ENCODE peak calls at places on chromosomes 16 and 17, in five cellular contexts. One of them, this sample, is unnamed.

GRCh38 chr17:40910441-40910841 is 25.4 kb upstream of the KRT20 start:
- DNase-seq in cardiac muscle cell: no peak
- DNase-seq in pancreas: no peak
- DNase-seq in OCI-LY7: no peak
- DNase-seq in stimulated activated CD4-positive, alpha-beta T cell treated with anti-CD3 and anti-CD28 coated beads, TNF-alpha, amount 100 ng/mL, for 4 hours: no peak
- DNase-seq in this sample: no peak

GRCh38 chr16:4847774-4848587 is 700 bp downstream of the UBN1 start:
- DNase-seq in OCI-LY7: peak
- DNase-seq in pancreas: peak
- DNase-seq in stimulated activated CD4-positive, alpha-beta T cell treated with anti-CD3 and anti-CD28 coated beads, TNF-alpha, amount 100 ng/mL, for 4 hours: peak
- DNase-seq in cardiac muscle cell: peak
- DNase-seq in this sample: peak

GRCh38 chr17:80347536-80347935 is 67.4 kb upstream of the ENDOV start:
- DNase-seq in cardiac muscle cell: no peak
- DNase-seq in pancreas: no peak
- DNase-seq in OCI-LY7: no peak
- DNase-seq in stimulated activated CD4-positive, alpha-beta T cell treated with anti-CD3 and anti-CD28 coated beads, TNF-alpha, amount 100 ng/mL, for 4 hours: no peak
- DNase-seq in this sample: no peak

GRCh38 chr17:19440421-19440820 is 29.4 kb downstream of the RNF112 start:
- DNase-seq in OCI-LY7: peak
- DNase-seq in cardiac muscle cell: no peak
- DNase-seq in stimulated activated CD4-positive, alpha-beta T cell treated with anti-CD3 and anti-CD28 coated beads, TNF-alpha, amount 100 ng/mL, for 4 hours: no peak
- DNase-seq in pancreas: no peak
- DNase-seq in this sample: no peak

GRCh38 chr17:78029697-78030096 is 71.2 kb downstream of the TNRC6C start:
- DNase-seq in stimulated activated CD4-positive, alpha-beta T cell treated with anti-CD3 and anti-CD28 coated beads, TNF-alpha, amount 100 ng/mL, for 4 hours: no peak
- DNase-seq in cardiac muscle cell: no peak
- DNase-seq in OCI-LY7: no peak
- DNase-seq in pancreas: no peak
- DNase-seq in this sample: no peak

GRCh38 chr17:19647697-19648474 is 665 bp upstream of the ALDH3A2 start:
- DNase-seq in cardiac muscle cell: peak
- DNase-seq in pancreas: peak
- DNase-seq in stimulated activated CD4-positive, alpha-beta T cell treated with anti-CD3 and anti-CD28 coated beads, TNF-alpha, amount 100 ng/mL, for 4 hours: no peak
- DNase-seq in OCI-LY7: peak
- DNase-seq in this sample: peak

GRCh38 chr17:17696871-17697633 is 15.8 kb downstream of the RAI1 start:
- DNase-seq in cardiac muscle cell: no peak
- DNase-seq in OCI-LY7: no peak
- DNase-seq in pancreas: no peak
- DNase-seq in stimulated activated CD4-positive, alpha-beta T cell treated with anti-CD3 and anti-CD28 coated beads, TNF-alpha, amount 100 ng/mL, for 4 hours: no peak
- DNase-seq in this sample: no peak

GRCh38 chr16:25009822-25010221 is 5.3 kb downstream of the ARHGAP17 start:
- DNase-seq in stimulated activated CD4-positive, alpha-beta T cell treated with anti-CD3 and anti-CD28 coated beads, TNF-alpha, amount 100 ng/mL, for 4 hours: no peak
- DNase-seq in cardiac muscle cell: no peak
- DNase-seq in pancreas: no peak
- DNase-seq in OCI-LY7: no peak
- DNase-seq in this sample: peak

GRCh38 chr17:66704858-66705257 is 130.1 kb upstream of the CACNG5 start:
- DNase-seq in stimulated activated CD4-positive, alpha-beta T cell treated with anti-CD3 and anti-CD28 coated beads, TNF-alpha, amount 100 ng/mL, for 4 hours: no peak
- DNase-seq in cardiac muscle cell: no peak
- DNase-seq in pancreas: no peak
- DNase-seq in OCI-LY7: peak
- DNase-seq in this sample: no peak

GRCh38 chr16:9800180-9800738 is 382.0 kb downstream of the GRIN2A start:
- DNase-seq in cardiac muscle cell: no peak
- DNase-seq in pancreas: no peak
- DNase-seq in stimulated activated CD4-positive, alpha-beta T cell treated with anti-CD3 and anti-CD28 coated beads, TNF-alpha, amount 100 ng/mL, for 4 hours: no peak
- DNase-seq in OCI-LY7: no peak
- DNase-seq in this sample: no peak

GRCh38 chr16:14464796-14465195 is 165.3 kb downstream of the PARN start:
- DNase-seq in stimulated activated CD4-positive, alpha-beta T cell treated with anti-CD3 and anti-CD28 coated beads, TNF-alpha, amount 100 ng/mL, for 4 hours: no peak
- DNase-seq in pancreas: no peak
- DNase-seq in OCI-LY7: no peak
- DNase-seq in cardiac muscle cell: no peak
- DNase-seq in this sample: no peak

GRCh38 chr16:77499373-77500285 is 64.8 kb upstream of the ADAMTS18 start:
- DNase-seq in OCI-LY7: no peak
- DNase-seq in cardiac muscle cell: no peak
- DNase-seq in pancreas: no peak
- DNase-seq in stimulated activated CD4-positive, alpha-beta T cell treated with anti-CD3 and anti-CD28 coated beads, TNF-alpha, amount 100 ng/mL, for 4 hours: no peak
- DNase-seq in this sample: no peak

GRCh38 chr17:74454197-74455024 is 12.0 kb upstream of the CD300A start:
- DNase-seq in OCI-LY7: peak
- DNase-seq in stimulated activated CD4-positive, alpha-beta T cell treated with anti-CD3 and anti-CD28 coated beads, TNF-alpha, amount 100 ng/mL, for 4 hours: no peak
- DNase-seq in cardiac muscle cell: no peak
- DNase-seq in pancreas: no peak
- DNase-seq in this sample: peak

GRCh38 chr17:43722921-43723665 is 35.5 kb downstream of the SOST start:
- DNase-seq in cardiac muscle cell: no peak
- DNase-seq in stimulated activated CD4-positive, alpha-beta T cell treated with anti-CD3 and anti-CD28 coated beads, TNF-alpha, amount 100 ng/mL, for 4 hours: no peak
- DNase-seq in pancreas: peak
- DNase-seq in OCI-LY7: no peak
- DNase-seq in this sample: no peak

GRCh38 chr16:369275-369865 is 968 bp downstream of the MRPL28 start:
- DNase-seq in cardiac muscle cell: no peak
- DNase-seq in pancreas: no peak
- DNase-seq in stimulated activated CD4-positive, alpha-beta T cell treated with anti-CD3 and anti-CD28 coated beads, TNF-alpha, amount 100 ng/mL, for 4 hours: no peak
- DNase-seq in OCI-LY7: no peak
- DNase-seq in this sample: no peak

GRCh38 chr16:588639-588888 is 1.3 kb upstream of the RAB40C start:
- DNase-seq in stimulated activated CD4-positive, alpha-beta T cell treated with anti-CD3 and anti-CD28 coated beads, TNF-alpha, amount 100 ng/mL, for 4 hours: no peak
- DNase-seq in cardiac muscle cell: peak
- DNase-seq in pancreas: peak
- DNase-seq in OCI-LY7: peak
- DNase-seq in this sample: no peak

GRCh38 chr17:22145605-22146178 is 453.4 kb downstream of the KCNJ18 start:
- DNase-seq in cardiac muscle cell: no peak
- DNase-seq in stimulated activated CD4-positive, alpha-beta T cell treated with anti-CD3 and anti-CD28 coated beads, TNF-alpha, amount 100 ng/mL, for 4 hours: no peak
- DNase-seq in pancreas: no peak
- DNase-seq in OCI-LY7: no peak
- DNase-seq in this sample: no peak

GRCh38 chr16:57732683-57733082 is 2.9 kb upstream of the KATNB1 start:
- DNase-seq in stimulated activated CD4-positive, alpha-beta T cell treated with anti-CD3 and anti-CD28 coated beads, TNF-alpha, amount 100 ng/mL, for 4 hours: no peak
- DNase-seq in pancreas: no peak
- DNase-seq in cardiac muscle cell: no peak
- DNase-seq in OCI-LY7: no peak
- DNase-seq in this sample: no peak

GRCh38 chr17:82815790-82816305 is 24.0 kb downstream of the ZNF750 start:
- DNase-seq in OCI-LY7: no peak
- DNase-seq in stimulated activated CD4-positive, alpha-beta T cell treated with anti-CD3 and anti-CD28 coated beads, TNF-alpha, amount 100 ng/mL, for 4 hours: no peak
- DNase-seq in cardiac muscle cell: no peak
- DNase-seq in pancreas: no peak
- DNase-seq in this sample: no peak

GRCh38 chr17:65941500-65941899 is 250.4 kb downstream of the CEP112 start:
- DNase-seq in cardiac muscle cell: no peak
- DNase-seq in stimulated activated CD4-positive, alpha-beta T cell treated with anti-CD3 and anti-CD28 coated beads, TNF-alpha, amount 100 ng/mL, for 4 hours: no peak
- DNase-seq in OCI-LY7: no peak
- DNase-seq in pancreas: no peak
- DNase-seq in this sample: no peak

GRCh38 chr17:78299052-78299451 is 60.8 kb downstream of the SOCS3 start:
- DNase-seq in pancreas: no peak
- DNase-seq in stimulated activated CD4-positive, alpha-beta T cell treated with anti-CD3 and anti-CD28 coated beads, TNF-alpha, amount 100 ng/mL, for 4 hours: no peak
- DNase-seq in OCI-LY7: no peak
- DNase-seq in cardiac muscle cell: no peak
- DNase-seq in this sample: no peak

GRCh38 chr17:58932956-58933355 is 173.7 kb downstream of the TRIM37 start:
- DNase-seq in OCI-LY7: no peak
- DNase-seq in cardiac muscle cell: no peak
- DNase-seq in stimulated activated CD4-positive, alpha-beta T cell treated with anti-CD3 and anti-CD28 coated beads, TNF-alpha, amount 100 ng/mL, for 4 hours: no peak
- DNase-seq in pancreas: no peak
- DNase-seq in this sample: no peak

GRCh38 chr17:1197379-1197778 is 17.6 kb upstream of the ABR start:
- DNase-seq in cardiac muscle cell: no peak
- DNase-seq in OCI-LY7: no peak
- DNase-seq in stimulated activated CD4-positive, alpha-beta T cell treated with anti-CD3 and anti-CD28 coated beads, TNF-alpha, amount 100 ng/mL, for 4 hours: no peak
- DNase-seq in pancreas: no peak
- DNase-seq in this sample: peak

GRCh38 chr17:56023851-56024250 is 129.4 kb upstream of the ANKFN1 start:
- DNase-seq in pancreas: no peak
- DNase-seq in OCI-LY7: no peak
- DNase-seq in cardiac muscle cell: no peak
- DNase-seq in stimulated activated CD4-positive, alpha-beta T cell treated with anti-CD3 and anti-CD28 coated beads, TNF-alpha, amount 100 ng/mL, for 4 hours: no peak
- DNase-seq in this sample: no peak

GRCh38 chr16:5790512-5790911 is 692.9 kb upstream of the EEF2KMT start:
- DNase-seq in pancreas: no peak
- DNase-seq in OCI-LY7: no peak
- DNase-seq in stimulated activated CD4-positive, alpha-beta T cell treated with anti-CD3 and anti-CD28 coated beads, TNF-alpha, amount 100 ng/mL, for 4 hours: no peak
- DNase-seq in cardiac muscle cell: no peak
- DNase-seq in this sample: no peak

GRCh38 chr17:16415031-16415924 is at the start of gene TRPV2:
- DNase-seq in cardiac muscle cell: peak
- DNase-seq in stimulated activated CD4-positive, alpha-beta T cell treated with anti-CD3 and anti-CD28 coated beads, TNF-alpha, amount 100 ng/mL, for 4 hours: no peak
- DNase-seq in pancreas: no peak
- DNase-seq in OCI-LY7: peak
- DNase-seq in this sample: peak

GRCh38 chr16:89395150-89396142 is 94.9 kb downstream of the ANKRD11 start:
- DNase-seq in cardiac muscle cell: no peak
- DNase-seq in stimulated activated CD4-positive, alpha-beta T cell treated with anti-CD3 and anti-CD28 coated beads, TNF-alpha, amount 100 ng/mL, for 4 hours: no peak
- DNase-seq in pancreas: peak
- DNase-seq in OCI-LY7: no peak
- DNase-seq in this sample: no peak

GRCh38 chr17:78650093-78650715 is 73.0 kb upstream of the DNAH17 start:
- DNase-seq in stimulated activated CD4-positive, alpha-beta T cell treated with anti-CD3 and anti-CD28 coated beads, TNF-alpha, amount 100 ng/mL, for 4 hours: no peak
- DNase-seq in cardiac muscle cell: no peak
- DNase-seq in pancreas: no peak
- DNase-seq in OCI-LY7: no peak
- DNase-seq in this sample: no peak

GRCh38 chr16:19166500-19166899 is 1.5 kb upstream of the SYT17 start:
- DNase-seq in stimulated activated CD4-positive, alpha-beta T cell treated with anti-CD3 and anti-CD28 coated beads, TNF-alpha, amount 100 ng/mL, for 4 hours: no peak
- DNase-seq in cardiac muscle cell: no peak
- DNase-seq in OCI-LY7: no peak
- DNase-seq in pancreas: no peak
- DNase-seq in this sample: no peak

GRCh38 chr17:74898376-74898946 is 5.0 kb upstream of the FADS6 start:
- DNase-seq in cardiac muscle cell: no peak
- DNase-seq in stimulated activated CD4-positive, alpha-beta T cell treated with anti-CD3 and anti-CD28 coated beads, TNF-alpha, amount 100 ng/mL, for 4 hours: no peak
- DNase-seq in OCI-LY7: no peak
- DNase-seq in pancreas: no peak
- DNase-seq in this sample: no peak

GRCh38 chr16:85216522-85217375 is 104.5 kb upstream of the CIBAR2 start:
- DNase-seq in OCI-LY7: no peak
- DNase-seq in pancreas: no peak
- DNase-seq in stimulated activated CD4-positive, alpha-beta T cell treated with anti-CD3 and anti-CD28 coated beads, TNF-alpha, amount 100 ng/mL, for 4 hours: no peak
- DNase-seq in cardiac muscle cell: no peak
- DNase-seq in this sample: no peak

GRCh38 chr17:27929990-27930389 is 36.8 kb upstream of the LYRM9 start:
- DNase-seq in pancreas: no peak
- DNase-seq in stimulated activated CD4-positive, alpha-beta T cell treated with anti-CD3 and anti-CD28 coated beads, TNF-alpha, amount 100 ng/mL, for 4 hours: no peak
- DNase-seq in cardiac muscle cell: no peak
- DNase-seq in OCI-LY7: no peak
- DNase-seq in this sample: no peak

GRCh38 chr17:80855968-80856862 is 135.4 kb upstream of the CHMP6 start:
- DNase-seq in cardiac muscle cell: no peak
- DNase-seq in OCI-LY7: no peak
- DNase-seq in stimulated activated CD4-positive, alpha-beta T cell treated with anti-CD3 and anti-CD28 coated beads, TNF-alpha, amount 100 ng/mL, for 4 hours: peak
- DNase-seq in pancreas: no peak
- DNase-seq in this sample: peak